ENCODE peak calls at places on chromosomes 2 and 18, in eight cellular contexts. One of them, this sample, is unnamed.

GRCh38 chr2:84435331-84436081 is 23.6 kb downstream of the SUCLG1 start:
- DNase-seq in GM03348: no peak
- DNase-seq in fibroblast of lung: peak; percentile 86
- DNase-seq in neuronal stem cell: no peak
- DNase-seq in amniotic stem cell: no peak
- DNase-seq in stimulated activated CD8-positive, alpha-beta memory T cell treated with anti-CD3 and anti-CD28 coated beads, Interleukin-2, amount 100 ng/mL, for 1 hour: no peak
- DNase-seq in GM23248: peak; percentile 51
- DNase-seq in SIG-M5: no peak
- DNase-seq in this sample: no peak

GRCh38 chr18:80022613-80023012 is 11.6 kb upstream of the RBFA start:
- DNase-seq in GM03348: no peak
- DNase-seq in fibroblast of lung: peak; percentile 27
- DNase-seq in neuronal stem cell: peak; percentile 21
- DNase-seq in amniotic stem cell: no peak
- DNase-seq in stimulated activated CD8-positive, alpha-beta memory T cell treated with anti-CD3 and anti-CD28 coated beads, Interleukin-2, amount 100 ng/mL, for 1 hour: no peak
- DNase-seq in GM23248: peak; percentile 40
- DNase-seq in SIG-M5: no peak
- DNase-seq in this sample: no peak

GRCh38 chr2:219079417-219079816 is 18.7 kb upstream of the IHH start:
- DNase-seq in GM03348: peak; percentile 38
- DNase-seq in fibroblast of lung: peak; percentile 69
- DNase-seq in neuronal stem cell: no peak
- DNase-seq in amniotic stem cell: no peak
- DNase-seq in stimulated activated CD8-positive, alpha-beta memory T cell treated with anti-CD3 and anti-CD28 coated beads, Interleukin-2, amount 100 ng/mL, for 1 hour: no peak
- DNase-seq in GM23248: peak; percentile 66
- DNase-seq in SIG-M5: no peak
- DNase-seq in this sample: no peak

GRCh38 chr18:22734812-22735627 is 198.1 kb upstream of the RBBP8 start:
- DNase-seq in GM03348: peak; percentile 30
- DNase-seq in fibroblast of lung: peak; percentile 45
- DNase-seq in neuronal stem cell: no peak
- DNase-seq in amniotic stem cell: no peak
- DNase-seq in stimulated activated CD8-positive, alpha-beta memory T cell treated with anti-CD3 and anti-CD28 coated beads, Interleukin-2, amount 100 ng/mL, for 1 hour: no peak
- DNase-seq in GM23248: peak; percentile 36
- DNase-seq in SIG-M5: no peak
- DNase-seq in this sample: no peak

GRCh38 chr2:71380665-71381064 is 49.1 kb downstream of the ZNF638 start:
- DNase-seq in GM03348: no peak
- DNase-seq in fibroblast of lung: peak; percentile 59
- DNase-seq in neuronal stem cell: no peak
- DNase-seq in amniotic stem cell: no peak
- DNase-seq in stimulated activated CD8-positive, alpha-beta memory T cell treated with anti-CD3 and anti-CD28 coated beads, Interleukin-2, amount 100 ng/mL, for 1 hour: no peak
- DNase-seq in GM23248: no peak
- DNase-seq in SIG-M5: no peak
- DNase-seq in this sample: no peak

GRCh38 chr2:173076557-173077345 is 1.1 kb downstream of the MAP3K20 start:
- DNase-seq in GM03348: peak; percentile 56
- DNase-seq in fibroblast of lung: peak; percentile 54
- DNase-seq in neuronal stem cell: peak; percentile 23
- DNase-seq in amniotic stem cell: no peak
- DNase-seq in stimulated activated CD8-positive, alpha-beta memory T cell treated with anti-CD3 and anti-CD28 coated beads, Interleukin-2, amount 100 ng/mL, for 1 hour: no peak
- DNase-seq in GM23248: peak; percentile 67
- DNase-seq in SIG-M5: no peak
- DNase-seq in this sample: no peak

GRCh38 chr18:47254341-47254939 is 3.0 kb upstream of the SKOR2 start:
- DNase-seq in GM03348: peak; percentile 50
- DNase-seq in fibroblast of lung: peak; percentile 30
- DNase-seq in neuronal stem cell: peak; percentile 89
- DNase-seq in amniotic stem cell: no peak
- DNase-seq in stimulated activated CD8-positive, alpha-beta memory T cell treated with anti-CD3 and anti-CD28 coated beads, Interleukin-2, amount 100 ng/mL, for 1 hour: no peak
- DNase-seq in GM23248: peak; percentile 54
- DNase-seq in SIG-M5: no peak
- DNase-seq in this sample: no peak

GRCh38 chr18:78080761-78081160 is 831.1 kb downstream of the GALR1 start:
- DNase-seq in GM03348: no peak
- DNase-seq in fibroblast of lung: no peak
- DNase-seq in neuronal stem cell: no peak
- DNase-seq in amniotic stem cell: no peak
- DNase-seq in stimulated activated CD8-positive, alpha-beta memory T cell treated with anti-CD3 and anti-CD28 coated beads, Interleukin-2, amount 100 ng/mL, for 1 hour: no peak
- DNase-seq in GM23248: no peak
- DNase-seq in SIG-M5: no peak
- DNase-seq in this sample: no peak

GRCh38 chr2:227370791-227371312 is 8.3 kb downstream of the TM4SF20 start:
- DNase-seq in GM03348: peak; percentile 48
- DNase-seq in fibroblast of lung: peak; percentile 94
- DNase-seq in neuronal stem cell: no peak
- DNase-seq in amniotic stem cell: peak; percentile 56
- DNase-seq in stimulated activated CD8-positive, alpha-beta memory T cell treated with anti-CD3 and anti-CD28 coated beads, Interleukin-2, amount 100 ng/mL, for 1 hour: no peak
- DNase-seq in GM23248: peak; percentile 96
- DNase-seq in SIG-M5: peak; percentile 78
- DNase-seq in this sample: no peak

GRCh38 chr2:57877811-57878572 is 168.6 kb upstream of the VRK2 start:
- DNase-seq in GM03348: no peak
- DNase-seq in fibroblast of lung: peak; percentile 9
- DNase-seq in neuronal stem cell: no peak
- DNase-seq in amniotic stem cell: no peak
- DNase-seq in stimulated activated CD8-positive, alpha-beta memory T cell treated with anti-CD3 and anti-CD28 coated beads, Interleukin-2, amount 100 ng/mL, for 1 hour: no peak
- DNase-seq in GM23248: no peak
- DNase-seq in SIG-M5: no peak
- DNase-seq in this sample: no peak

GRCh38 chr18:44771957-44772917 is 91.5 kb downstream of the SETBP1 start:
- DNase-seq in GM03348: no peak
- DNase-seq in fibroblast of lung: peak; percentile 13
- DNase-seq in neuronal stem cell: no peak
- DNase-seq in amniotic stem cell: no peak
- DNase-seq in stimulated activated CD8-positive, alpha-beta memory T cell treated with anti-CD3 and anti-CD28 coated beads, Interleukin-2, amount 100 ng/mL, for 1 hour: no peak
- DNase-seq in GM23248: no peak
- DNase-seq in SIG-M5: no peak
- DNase-seq in this sample: no peak

GRCh38 chr2:1925516-1925915 is 181.2 kb upstream of the PXDN start:
- DNase-seq in GM03348: no peak
- DNase-seq in fibroblast of lung: no peak
- DNase-seq in neuronal stem cell: no peak
- DNase-seq in amniotic stem cell: no peak
- DNase-seq in stimulated activated CD8-positive, alpha-beta memory T cell treated with anti-CD3 and anti-CD28 coated beads, Interleukin-2, amount 100 ng/mL, for 1 hour: no peak
- DNase-seq in GM23248: no peak
- DNase-seq in SIG-M5: no peak
- DNase-seq in this sample: no peak

GRCh38 chr2:121605820-121606733 is 43.2 kb downstream of the CLASP1 start:
- DNase-seq in GM03348: no peak
- DNase-seq in fibroblast of lung: no peak
- DNase-seq in neuronal stem cell: no peak
- DNase-seq in amniotic stem cell: no peak
- DNase-seq in stimulated activated CD8-positive, alpha-beta memory T cell treated with anti-CD3 and anti-CD28 coated beads, Interleukin-2, amount 100 ng/mL, for 1 hour: no peak
- DNase-seq in GM23248: peak; percentile 3
- DNase-seq in SIG-M5: no peak
- DNase-seq in this sample: no peak

GRCh38 chr2:21740529-21740928 is 616.8 kb downstream of the TDRD15 start:
- DNase-seq in GM03348: no peak
- DNase-seq in fibroblast of lung: no peak
- DNase-seq in neuronal stem cell: no peak
- DNase-seq in amniotic stem cell: no peak
- DNase-seq in stimulated activated CD8-positive, alpha-beta memory T cell treated with anti-CD3 and anti-CD28 coated beads, Interleukin-2, amount 100 ng/mL, for 1 hour: no peak
- DNase-seq in GM23248: no peak
- DNase-seq in SIG-M5: no peak
- DNase-seq in this sample: no peak

GRCh38 chr2:1739961-1740713 is 4.2 kb downstream of the PXDN start:
- DNase-seq in GM03348: no peak
- DNase-seq in fibroblast of lung: no peak
- DNase-seq in neuronal stem cell: no peak
- DNase-seq in amniotic stem cell: no peak
- DNase-seq in stimulated activated CD8-positive, alpha-beta memory T cell treated with anti-CD3 and anti-CD28 coated beads, Interleukin-2, amount 100 ng/mL, for 1 hour: no peak
- DNase-seq in GM23248: no peak
- DNase-seq in SIG-M5: no peak
- DNase-seq in this sample: peak; percentile 4

GRCh38 chr2:33343387-33343895 is 133.0 kb upstream of the RASGRP3 start:
- DNase-seq in GM03348: no peak
- DNase-seq in fibroblast of lung: no peak
- DNase-seq in neuronal stem cell: no peak
- DNase-seq in amniotic stem cell: no peak
- DNase-seq in stimulated activated CD8-positive, alpha-beta memory T cell treated with anti-CD3 and anti-CD28 coated beads, Interleukin-2, amount 100 ng/mL, for 1 hour: no peak
- DNase-seq in GM23248: no peak
- DNase-seq in SIG-M5: no peak
- DNase-seq in this sample: no peak

GRCh38 chr2:53476800-53477199 is 290.8 kb upstream of the CHAC2 start:
- DNase-seq in GM03348: no peak
- DNase-seq in fibroblast of lung: no peak
- DNase-seq in neuronal stem cell: no peak
- DNase-seq in amniotic stem cell: no peak
- DNase-seq in stimulated activated CD8-positive, alpha-beta memory T cell treated with anti-CD3 and anti-CD28 coated beads, Interleukin-2, amount 100 ng/mL, for 1 hour: no peak
- DNase-seq in GM23248: no peak
- DNase-seq in SIG-M5: no peak
- DNase-seq in this sample: no peak

GRCh38 chr2:213649176-213649575 is 364.9 kb downstream of the SPAG16 start:
- DNase-seq in GM03348: no peak
- DNase-seq in fibroblast of lung: no peak
- DNase-seq in neuronal stem cell: no peak
- DNase-seq in amniotic stem cell: no peak
- DNase-seq in stimulated activated CD8-positive, alpha-beta memory T cell treated with anti-CD3 and anti-CD28 coated beads, Interleukin-2, amount 100 ng/mL, for 1 hour: no peak
- DNase-seq in GM23248: no peak
- DNase-seq in SIG-M5: no peak
- DNase-seq in this sample: no peak

GRCh38 chr2:160375037-160375436 is 118.6 kb downstream of the RBMS1 start:
- DNase-seq in GM03348: no peak
- DNase-seq in fibroblast of lung: peak; percentile 77
- DNase-seq in neuronal stem cell: no peak
- DNase-seq in amniotic stem cell: no peak
- DNase-seq in stimulated activated CD8-positive, alpha-beta memory T cell treated with anti-CD3 and anti-CD28 coated beads, Interleukin-2, amount 100 ng/mL, for 1 hour: no peak
- DNase-seq in GM23248: peak; percentile 52
- DNase-seq in SIG-M5: no peak
- DNase-seq in this sample: no peak

GRCh38 chr2:238521002-238521401 is 94.3 kb downstream of the ASB1 start:
- DNase-seq in GM03348: no peak
- DNase-seq in fibroblast of lung: no peak
- DNase-seq in neuronal stem cell: no peak
- DNase-seq in amniotic stem cell: no peak
- DNase-seq in stimulated activated CD8-positive, alpha-beta memory T cell treated with anti-CD3 and anti-CD28 coated beads, Interleukin-2, amount 100 ng/mL, for 1 hour: no peak
- DNase-seq in GM23248: no peak
- DNase-seq in SIG-M5: no peak
- DNase-seq in this sample: no peak

GRCh38 chr2:11688222-11689069 is 18.5 kb upstream of the NTSR2 start:
- DNase-seq in GM03348: peak; percentile 94
- DNase-seq in fibroblast of lung: peak; percentile 70
- DNase-seq in neuronal stem cell: peak; percentile 69
- DNase-seq in amniotic stem cell: peak; percentile 69
- DNase-seq in stimulated activated CD8-positive, alpha-beta memory T cell treated with anti-CD3 and anti-CD28 coated beads, Interleukin-2, amount 100 ng/mL, for 1 hour: peak; percentile 62
- DNase-seq in GM23248: peak; percentile 84
- DNase-seq in SIG-M5: peak; percentile 34
- DNase-seq in this sample: peak; percentile 82

GRCh38 chr2:19312949-19313348 is 45.5 kb downstream of the OSR1 start:
- DNase-seq in GM03348: peak; percentile 54
- DNase-seq in fibroblast of lung: peak; percentile 44
- DNase-seq in neuronal stem cell: no peak
- DNase-seq in amniotic stem cell: no peak
- DNase-seq in stimulated activated CD8-positive, alpha-beta memory T cell treated with anti-CD3 and anti-CD28 coated beads, Interleukin-2, amount 100 ng/mL, for 1 hour: no peak
- DNase-seq in GM23248: peak; percentile 69
- DNase-seq in SIG-M5: no peak
- DNase-seq in this sample: no peak

GRCh38 chr2:61718965-61719364 is 134.9 kb downstream of the FAM161A start:
- DNase-seq in GM03348: no peak
- DNase-seq in fibroblast of lung: no peak
- DNase-seq in neuronal stem cell: no peak
- DNase-seq in amniotic stem cell: no peak
- DNase-seq in stimulated activated CD8-positive, alpha-beta memory T cell treated with anti-CD3 and anti-CD28 coated beads, Interleukin-2, amount 100 ng/mL, for 1 hour: no peak
- DNase-seq in GM23248: no peak
- DNase-seq in SIG-M5: no peak
- DNase-seq in this sample: no peak

GRCh38 chr2:134795765-134796164 is 42.7 kb upstream of the ACMSD start:
- DNase-seq in GM03348: no peak
- DNase-seq in fibroblast of lung: no peak
- DNase-seq in neuronal stem cell: no peak
- DNase-seq in amniotic stem cell: no peak
- DNase-seq in stimulated activated CD8-positive, alpha-beta memory T cell treated with anti-CD3 and anti-CD28 coated beads, Interleukin-2, amount 100 ng/mL, for 1 hour: no peak
- DNase-seq in GM23248: no peak
- DNase-seq in SIG-M5: no peak
- DNase-seq in this sample: no peak

GRCh38 chr18:34880882-34881852 is 160.0 kb upstream of the MAPRE2 start:
- DNase-seq in GM03348: no peak
- DNase-seq in fibroblast of lung: peak; percentile 15
- DNase-seq in neuronal stem cell: no peak
- DNase-seq in amniotic stem cell: no peak
- DNase-seq in stimulated activated CD8-positive, alpha-beta memory T cell treated with anti-CD3 and anti-CD28 coated beads, Interleukin-2, amount 100 ng/mL, for 1 hour: no peak
- DNase-seq in GM23248: peak; percentile 14
- DNase-seq in SIG-M5: no peak
- DNase-seq in this sample: no peak

GRCh38 chr2:42141687-42142475 is 27.3 kb upstream of the EML4 start:
- DNase-seq in GM03348: peak; percentile 58
- DNase-seq in fibroblast of lung: peak; percentile 93
- DNase-seq in neuronal stem cell: no peak
- DNase-seq in amniotic stem cell: peak; percentile 54
- DNase-seq in stimulated activated CD8-positive, alpha-beta memory T cell treated with anti-CD3 and anti-CD28 coated beads, Interleukin-2, amount 100 ng/mL, for 1 hour: no peak
- DNase-seq in GM23248: peak; percentile 83
- DNase-seq in SIG-M5: no peak
- DNase-seq in this sample: no peak

GRCh38 chr2:203909192-203909945 is 27.2 kb upstream of the ICOS start:
- DNase-seq in GM03348: peak; percentile 82
- DNase-seq in fibroblast of lung: peak; percentile 65
- DNase-seq in neuronal stem cell: peak; percentile 32
- DNase-seq in amniotic stem cell: peak; percentile 49
- DNase-seq in stimulated activated CD8-positive, alpha-beta memory T cell treated with anti-CD3 and anti-CD28 coated beads, Interleukin-2, amount 100 ng/mL, for 1 hour: no peak
- DNase-seq in GM23248: peak; percentile 87
- DNase-seq in SIG-M5: no peak
- DNase-seq in this sample: no peak

This sample was measured in activated T-helper 2 cell treated with anti-CD3 and anti-CD28 coated beads, Interferon-gamma antibody, Interleukin-2, Interleukin-4, amounts not matched to agents 10 μg/mL and 5 μg/mL and 100 μg/mL, durations not matched to agents 14 hours and 24 hours and 36 hours.